ENCODE peak calls at places on chromosomes 1 and 21, in ten cellular contexts. U is uterus; Q is fibroblast of lung; H is aorta; Y is CD4-positive, CD25-positive, alpha-beta regulatory T cell; P is upper lobe of right lung; F is lower lobe of right lung; V is SJSA1; X is psoas muscle; I is thoracic aorta. Z is an unnamed sample.

GRCh38 chr1:105485207-105485606 is 1571.3 kb upstream of the PRMT6 start:
- DNase-seq in U (no peak), Q (peak; percentile 69), H (no peak), Y (no peak), P (no peak), F (no peak), V (no peak), X (no peak), I (no peak), Z (no peak)

GRCh38 chr1:43549921-43550597 is 19.4 kb downstream of the PTPRF start:
- DNase-seq in U (peak; percentile 75), Q (no peak), H (no peak), Y (no peak), P (peak; percentile 94), F (peak; percentile 90), V (no peak), X (no peak), I (no peak), Z (peak; percentile 27)

GRCh38 chr21:23475518-23476189 is 2131.6 kb downstream of the MRPL39 start:
- DNase-seq in U (no peak), Q (no peak), H (no peak), Y (no peak), P (no peak), F (no peak), V (no peak), X (no peak), I (no peak), Z (no peak)

GRCh38 chr1:181100015-181100905 is 11.8 kb downstream of the IER5 start:
- DNase-seq in U (no peak), Q (peak; percentile 49), H (no peak), Y (no peak), P (no peak), F (no peak), V (peak; percentile 73), X (no peak), I (no peak), Z (no peak)

GRCh38 chr1:175319112-175319911 is 126.7 kb upstream of the KIAA0040 start:
- DNase-seq in U (peak; percentile 81), Q (peak; percentile 46), H (peak; percentile 81), Y (peak; percentile 50), P (peak; percentile 80), F (peak; percentile 73), V (peak; percentile 49), X (peak; percentile 75), I (peak; percentile 14), Z (peak; percentile 74)

GRCh38 chr1:33815061-33815460 is 48.8 kb upstream of the HMGB4 start:
- DNase-seq in U (no peak), Q (peak; percentile 93), H (no peak), Y (no peak), P (no peak), F (no peak), V (peak; percentile 41), X (no peak), I (no peak), Z (no peak)

GRCh38 chr1:22760453-22760852 is 49.8 kb downstream of the EPHB2 start:
- DNase-seq in U (no peak), Q (no peak), H (no peak), Y (no peak), P (no peak), F (no peak), V (no peak), X (no peak), I (no peak), Z (no peak)

GRCh38 chr1:119409731-119410130 is 5.2 kb upstream of the HSD3B2 start:
- DNase-seq in U (no peak), Q (peak; percentile 65), H (no peak), Y (no peak), P (no peak), F (no peak), V (no peak), X (no peak), I (no peak), Z (no peak)

GRCh38 chr1:245153645-245154428 is 948 bp upstream of the KIF26B start:
- DNase-seq in U (no peak), Q (peak; percentile 36), H (no peak), Y (no peak), P (peak; percentile 70), F (peak; percentile 51), V (no peak), X (no peak), I (no peak), Z (peak; percentile 20)

GRCh38 chr1:243343970-243344749 is 88.3 kb downstream of the SDCCAG8 start:
- DNase-seq in U (no peak), Q (peak; percentile 32), H (no peak), Y (no peak), P (no peak), F (no peak), V (peak; percentile 49), X (no peak), I (no peak), Z (peak; percentile 65)

GRCh38 chr21:24220466-24220865 is 1386.8 kb downstream of the MRPL39 start:
- DNase-seq in U (no peak), Q (no peak), H (no peak), Y (no peak), P (no peak), F (no peak), V (no peak), X (no peak), I (no peak), Z (no peak)

GRCh38 chr1:54701996-54702395 is 13.7 kb upstream of the TTC4 start:
- DNase-seq in U (no peak), Q (no peak), H (no peak), Y (no peak), P (no peak), F (no peak), V (no peak), X (no peak), I (no peak), Z (no peak)

GRCh38 chr1:22952694-22953391 is 19.8 kb downstream of the LACTBL1 start:
- DNase-seq in U (no peak), Q (no peak), H (no peak), Y (no peak), P (no peak), F (no peak), V (no peak), X (no peak), I (no peak), Z (no peak)

GRCh38 chr1:1308756-1309524 is 543 bp downstream of the PUSL1 start:
- DNase-seq in U (no peak), Q (no peak), H (peak; percentile 66), Y (peak; percentile 15), P (peak; percentile 77), F (peak; percentile 66), V (peak; percentile 76), X (peak; percentile 56), I (no peak), Z (peak; percentile 21)

GRCh38 chr1:152757747-152758146 is at the start of gene KPRP:
- DNase-seq in U (no peak), Q (no peak), H (no peak), Y (no peak), P (no peak), F (no peak), V (no peak), X (no peak), I (no peak), Z (no peak)
- H3K4me1 ChIP-seq in U (no peaks in the 10 kb centered on the region), Q (peaks cover 7% of the 10 kb centered on the region), H (no peaks in the 10 kb centered on the region), Y (no peaks in the 10 kb centered on the region), P (no peaks in the 10 kb centered on the region), F (no peaks in the 10 kb centered on the region), V (peaks cover 9% of the 10 kb centered on the region), X (no peaks in the 10 kb centered on the region), I (no peaks in the 10 kb centered on the region), Z (no peaks in the 10 kb centered on the region)

GRCh38 chr1:202976633-202977032 is 9.6 kb upstream of the CYB5R1 start:
- DNase-seq in U (no peak), Q (no peak), H (no peak), Y (no peak), P (no peak), F (no peak), V (no peak), X (no peak), I (no peak), Z (no peak)
- H3K27me3 ChIP-seq in U (peaks cover 9% of the 10 kb centered on the region), Q (peaks cover 25% of the 10 kb centered on the region), H (no peaks in the 10 kb centered on the region), Y (peaks cover 14% of the 10 kb centered on the region), P (no peaks in the 10 kb centered on the region), F (no peaks in the 10 kb centered on the region), V (peaks cover 72% of the 10 kb centered on the region), X (no peaks in the 10 kb centered on the region), I (no peaks in the 10 kb centered on the region), Z (peaks cover 83% of the 10 kb centered on the region)

DNA sequence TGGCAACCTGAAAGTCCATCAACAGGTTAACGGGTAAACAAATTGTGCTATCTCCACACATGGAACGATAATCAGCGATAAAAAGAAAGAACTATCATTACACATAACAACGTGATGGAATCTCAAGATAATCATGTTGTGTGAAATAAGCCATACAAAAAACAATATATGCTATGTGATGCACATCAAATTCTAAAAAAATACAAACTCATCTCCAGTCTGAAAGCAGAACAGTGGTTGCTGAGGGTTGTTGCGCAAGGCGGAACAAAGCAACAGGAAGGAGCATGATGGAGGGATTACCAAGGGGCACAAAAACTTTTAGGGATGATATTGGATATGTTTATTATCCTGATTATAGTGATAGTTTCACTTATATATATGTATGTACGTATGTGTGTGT is 324.8 kb downstream of the VAV3 start:
- DNase-seq in U (no peak), Q (no peak), H (no peak), Y (no peak), P (no peak), F (peak; percentile 41), V (no peak), X (no peak), I (no peak), Z (no peak)
- H3K4me1 ChIP-seq in U (no peaks in the 10 kb centered on the region), Q (no peaks in the 10 kb centered on the region), H (no peaks in the 10 kb centered on the region), Y (no peaks in the 10 kb centered on the region), P (no peaks in the 10 kb centered on the region), F (no peaks in the 10 kb centered on the region), V (no peaks in the 10 kb centered on the region), X (no peaks in the 10 kb centered on the region), I (no peaks in the 10 kb centered on the region), Z (no peaks in the 10 kb centered on the region)

GRCh38 chr1:198467907-198468306 is 72.6 kb downstream of the ATP6V1G3 start:
- DNase-seq in U (no peak), Q (peak; percentile 70), H (no peak), Y (no peak), P (no peak), F (no peak), V (no peak), X (no peak), I (no peak), Z (no peak)
- H3K27me3 ChIP-seq in U (no peaks in the 10 kb centered on the region), Q (no peaks in the 10 kb centered on the region), H (no peaks in the 10 kb centered on the region), Y (no peaks in the 10 kb centered on the region), P (no peaks in the 10 kb centered on the region), F (no peaks in the 10 kb centered on the region), V (no peaks in the 10 kb centered on the region), X (no peaks in the 10 kb centered on the region), I (no peaks in the 10 kb centered on the region), Z (no peaks in the 10 kb centered on the region)